ENCODE peak calls at places on chromosomes 5 and 9, in eight cellular contexts. One of them, this sample, is unnamed.

GRCh38 chr9:2764371-2764770 is 47.1 kb downstream of the KCNV2 start:
- DNase-seq in ELF-1: no peak
- DNase-seq in AG09309: no peak
- DNase-seq in transverse colon: no peak
- DNase-seq in glomerular endothelial cell: no peak
- DNase-seq in spleen: no peak
- DNase-seq in NCI-H460: no peak
- DNase-seq in GM20000: peak; percentile 47
- DNase-seq in this sample: peak; percentile 9

GRCh38 chr5:66171349-66172344 is 27.5 kb downstream of the SREK1 start:
- DNase-seq in ELF-1: no peak
- DNase-seq in AG09309: peak; percentile 16
- DNase-seq in transverse colon: peak; percentile 11
- DNase-seq in glomerular endothelial cell: peak; percentile 27
- DNase-seq in spleen: no peak
- DNase-seq in NCI-H460: peak; percentile 41
- DNase-seq in GM20000: peak; percentile 22
- DNase-seq in this sample: no peak

GRCh38 chr9:94717656-94718225 is 8.8 kb upstream of the AOPEP start:
- DNase-seq in ELF-1: no peak
- DNase-seq in AG09309: no peak
- DNase-seq in transverse colon: no peak
- DNase-seq in glomerular endothelial cell: no peak
- DNase-seq in spleen: no peak
- DNase-seq in NCI-H460: no peak
- DNase-seq in GM20000: no peak
- DNase-seq in this sample: no peak

GRCh38 chr5:115657883-115658233 is 32.0 kb upstream of the TMED7 start:
- DNase-seq in ELF-1: no peak
- DNase-seq in AG09309: peak; percentile 28
- DNase-seq in transverse colon: no peak
- DNase-seq in glomerular endothelial cell: no peak
- DNase-seq in spleen: no peak
- DNase-seq in NCI-H460: no peak
- DNase-seq in GM20000: no peak
- DNase-seq in this sample: no peak

GRCh38 chr9:6926436-6926835 is 168.7 kb downstream of the KDM4C start:
- DNase-seq in ELF-1: no peak
- DNase-seq in AG09309: no peak
- DNase-seq in transverse colon: no peak
- DNase-seq in glomerular endothelial cell: no peak
- DNase-seq in spleen: no peak
- DNase-seq in NCI-H460: no peak
- DNase-seq in GM20000: no peak
- DNase-seq in this sample: no peak

GRCh38 chr9:123377211-123377971 is 21.4 kb downstream of the CRB2 start:
- DNase-seq in ELF-1: peak; percentile 74
- DNase-seq in AG09309: no peak
- DNase-seq in transverse colon: peak; percentile 83
- DNase-seq in glomerular endothelial cell: no peak
- DNase-seq in spleen: no peak
- DNase-seq in NCI-H460: no peak
- DNase-seq in GM20000: peak; percentile 34
- DNase-seq in this sample: no peak

GRCh38 chr5:33321026-33321425 is 119.7 kb upstream of the TARS1 start:
- DNase-seq in ELF-1: no peak
- DNase-seq in AG09309: peak; percentile 99
- DNase-seq in transverse colon: no peak
- DNase-seq in glomerular endothelial cell: peak; percentile 100
- DNase-seq in spleen: no peak
- DNase-seq in NCI-H460: no peak
- DNase-seq in GM20000: no peak
- DNase-seq in this sample: no peak

GRCh38 chr5:3537942-3538341 is 57.7 kb upstream of the IRX1 start:
- DNase-seq in ELF-1: no peak
- DNase-seq in AG09309: no peak
- DNase-seq in transverse colon: no peak
- DNase-seq in glomerular endothelial cell: no peak
- DNase-seq in spleen: no peak
- DNase-seq in NCI-H460: no peak
- DNase-seq in GM20000: no peak
- DNase-seq in this sample: no peak

GRCh38 chr9:87497604-87498045 is at the start of gene DAPK1:
- DNase-seq in ELF-1: peak; percentile 91
- DNase-seq in AG09309: no peak
- DNase-seq in transverse colon: peak; percentile 72
- DNase-seq in glomerular endothelial cell: no peak
- DNase-seq in spleen: peak; percentile 88
- DNase-seq in NCI-H460: no peak
- DNase-seq in GM20000: peak; percentile 92
- DNase-seq in this sample: no peak